ENCODE peak calls at places on chromosome 4, in seven cellular contexts. F is HFF-Myc; E is anterior cingulate cortex; M is activated T-helper 1 cell treated with Interleukin-2 at 50 U/mL for 16 hours; O is stimulated activated CD4-positive, alpha-beta T cell treated with anti-CD3 and anti-CD28 coated beads, Interleukin-12 subunit alpha, Interleukin-12 subunit beta, amount 100 ng/mL, for 48 hours; J is stimulated activated CD8-positive, alpha-beta memory T cell treated with anti-CD3 and anti-CD28 coated beads, Interleukin-2, amount 100 ng/mL, for 48 hours; P is GOT3. D is an unnamed sample.

GRCh38 chr4:184456337-184456736 is 18.0 kb downstream of the IRF2 start:
- DNase-seq in F (no peak), E (no peak), M (no peak), O (no peak), J (no peak), P (no peak), D (no peak)

GRCh38 chr4:14100349-14100748 is 472.8 kb upstream of the BOD1L1 start:
- DNase-seq in F (no peak), E (no peak), M (no peak), O (no peak), J (no peak), P (no peak), D (no peak)

GRCh38 chr4:110042540-110043517 is 130.1 kb downstream of the EGF start:
- DNase-seq in F (no peak), E (no peak), M (no peak), O (no peak), J (no peak), P (no peak), D (peak)

GRCh38 chr4:112418092-112418491 is 97.9 kb downstream of the NEUROG2 start:
- DNase-seq in F (no peak), E (no peak), M (no peak), O (no peak), J (no peak), P (no peak), D (no peak)

GRCh38 chr4:150007512-150007911 is 70.7 kb upstream of the DCLK2 start:
- DNase-seq in F (peak), E (no peak), M (no peak), O (no peak), J (no peak), P (no peak), D (peak)

GRCh38 chr4:187171731-187172339 is 448.2 kb upstream of the FAT1 start:
- DNase-seq in F (peak), E (no peak), M (no peak), O (no peak), J (no peak), P (no peak), D (peak)

GRCh38 chr4:87949961-87950360 is 25.6 kb upstream of the SPP1 start:
- DNase-seq in F (no peak), E (no peak), M (no peak), O (no peak), J (no peak), P (no peak), D (peak)

GRCh38 chr4:40587826-40588225 is 41.8 kb downstream of the RBM47 start:
- DNase-seq in F (no peak), E (no peak), M (no peak), O (no peak), J (no peak), P (no peak), D (peak)

GRCh38 chr4:162457071-162457865 is 293.5 kb upstream of the FSTL5 start:
- DNase-seq in F (no peak), E (no peak), M (no peak), O (no peak), J (no peak), P (no peak), D (no peak)

GRCh38 chr4:141455651-141456050 is 180.7 kb upstream of the IL15 start:
- DNase-seq in F (no peak), E (no peak), M (no peak), O (no peak), J (no peak), P (no peak), D (no peak)

GRCh38 chr4:74794341-74794801 is at the start of gene BTC:
- DNase-seq in F (no peak), E (no peak), M (no peak), O (no peak), J (no peak), P (no peak), D (peak)

GRCh38 chr4:10667651-10668341 is 16.8 kb downstream of the CLNK start:
- DNase-seq in F (no peak), E (no peak), M (no peak), O (no peak), J (no peak), P (no peak), D (no peak)

GRCh38 chr4:129342820-129343219 is 246.9 kb downstream of the C4orf33 start:
- DNase-seq in F (no peak), E (no peak), M (no peak), O (no peak), J (no peak), P (no peak), D (peak)

GRCh38 chr4:179095585-179096228 is 1653.5 kb upstream of the AGA start:
- DNase-seq in F (no peak), E (no peak), M (no peak), O (no peak), J (no peak), P (no peak), D (peak)

GRCh38 chr4:109614466-109614865 is 54.4 kb downstream of the MCUB start:
- DNase-seq in F (no peak), E (no peak), M (no peak), O (no peak), J (no peak), P (no peak), D (no peak)

GRCh38 chr4:152996101-152996500 is 60.0 kb downstream of the FHDC1 start:
- DNase-seq in F (no peak), E (no peak), M (no peak), O (no peak), J (no peak), P (no peak), D (peak)

GRCh38 chr4:104811727-104812126 is 317.0 kb upstream of the CXXC4 start:
- DNase-seq in F (no peak), E (no peak), M (no peak), O (no peak), J (no peak), P (no peak), D (no peak)

GRCh38 chr4:6439120-6439757 is 33.2 kb downstream of the PPP2R2C start:
- DNase-seq in F (no peak), E (no peak), M (no peak), O (no peak), J (no peak), P (no peak), D (no peak)

GRCh38 chr4:73674451-73674919 is 54.2 kb upstream of the RASSF6 start:
- DNase-seq in F (no peak), E (no peak), M (no peak), O (no peak), J (no peak), P (no peak), D (no peak)

GRCh38 chr4:1571165-1571908 is 112.8 kb downstream of the FAM53A start:
- DNase-seq in F (no peak), E (no peak), M (no peak), O (no peak), J (no peak), P (no peak), D (no peak)

GRCh38 chr4:4642201-4643025 is 100.6 kb upstream of the STX18 start:
- DNase-seq in F (no peak), E (no peak), M (no peak), O (no peak), J (no peak), P (no peak), D (no peak)

GRCh38 chr4:185203380-185204237 is at the start of gene CFAP97:
- DNase-seq in F (no peak), E (peak), M (peak), O (peak), J (peak), P (peak), D (peak)

GRCh38 chr4:528296-528695 is 29.3 kb downstream of the PIGG start:
- DNase-seq in F (no peak), E (no peak), M (no peak), O (no peak), J (no peak), P (no peak), D (no peak)

GRCh38 chr4:127509155-127509554 is 123.6 kb upstream of the INTU start:
- DNase-seq in F (no peak), E (no peak), M (no peak), O (no peak), J (no peak), P (no peak), D (peak)

GRCh38 chr4:122895336-122895995 is 26.9 kb downstream of the NUDT6 start:
- DNase-seq in F (no peak), E (no peak), M (no peak), O (no peak), J (no peak), P (no peak), D (peak)

GRCh38 chr4:182736207-182736606 is 181.0 kb downstream of the DCTD start:
- DNase-seq in F (no peak), E (no peak), M (no peak), O (no peak), J (no peak), P (no peak), D (no peak)

D was measured in adipocyte.